ENCODE peak calls at places on chromosomes 13 and 19, in seven cellular contexts. S, D, X, P, E, L and I are unnamed samples.

GRCh38 chr13:45454204-45454603 is 10.5 kb upstream of the COG3 start:
- DNase-seq in D (no peak), E (no peak), X (no peak), P (no peak), L (no peak), S (no peak), I (no peak)

GRCh38 chr13:36495431-36495830 is 63.1 kb downstream of the CCNA1 start:
- DNase-seq in P (no peak), D (no peak), X (no peak), E (no peak), L (no peak), S (no peak), I (no peak)

GRCh38 chr19:50003810-50004419 is 21.3 kb downstream of the VRK3 start:
- DNase-seq in S (no peak), D (peak; percentile 96), L (no peak), P (peak; percentile 93), X (peak; percentile 39), E (peak; percentile 97), I (peak; percentile 61)

GRCh38 chr13:73870036-73870741 is 264.0 kb downstream of the KLF12 start:
- DNase-seq in S (no peak), E (no peak), L (no peak), X (no peak), D (peak; percentile 84), P (peak; percentile 45), I (no peak)

GRCh38 chr13:84137292-84137691 is 255.0 kb upstream of the SLITRK1 start:
- DNase-seq in P (no peak), X (no peak), D (peak; percentile 14), S (no peak), L (no peak), E (peak; percentile 71), I (no peak)

GRCh38 chr19:6730153-6730804 is 7.1 kb downstream of the GPR108 start:
- DNase-seq in D (peak; percentile 48), L (peak; percentile 34), E (no peak), P (no peak), X (peak; percentile 58), S (peak; percentile 76), I (peak; percentile 69)

GRCh38 chr13:28981530-28981929 is 161.4 kb downstream of the MTUS2 start:
- DNase-seq in L (no peak), P (no peak), E (no peak), D (no peak), S (no peak), X (peak; percentile 69), I (no peak)

GRCh38 chr19:36489920-36490415 is 607 bp upstream of the ZNF566 start:
- DNase-seq in D (peak; percentile 97), S (peak; percentile 96), X (peak; percentile 89), E (peak; percentile 95), L (no peak), P (peak; percentile 97), I (peak; percentile 97)

GRCh38 chr13:79678100-79678499 is 197.1 kb downstream of the NDFIP2 start:
- DNase-seq in X (no peak), P (no peak), L (no peak), D (peak; percentile 30), S (no peak), E (peak; percentile 55), I (peak; percentile 69)

GRCh38 chr19:18230941-18231734 is 4.9 kb upstream of the PDE4C start:
- DNase-seq in P (no peak), X (no peak), S (no peak), E (no peak), L (no peak), D (peak; percentile 53), I (no peak)